ENCODE peak calls at places on chromosomes 4 and X, in four cellular contexts. One of them, this sample, is unnamed.

GRCh38 chrX:97876697-97877407 is 993.1 kb downstream of the RPA4 start:
- DNase-seq in activated T-cell treated with anti-CD3 and anti-CD28 coated beads for 24 hours: no peak
- DNase-seq in SW480: no peak
- DNase-seq in H4: no peak
- DNase-seq in this sample: no peak

GRCh38 chrX:44203791-44204190 is 139.7 kb downstream of the EFHC2 start:
- DNase-seq in activated T-cell treated with anti-CD3 and anti-CD28 coated beads for 24 hours: no peak
- DNase-seq in SW480: no peak
- DNase-seq in H4: no peak
- DNase-seq in this sample: peak

GRCh38 chrX:68841251-68842049 is 12.6 kb downstream of the EFNB1 start:
- DNase-seq in activated T-cell treated with anti-CD3 and anti-CD28 coated beads for 24 hours: no peak
- DNase-seq in SW480: no peak
- DNase-seq in H4: no peak
- DNase-seq in this sample: peak

GRCh38 chr4:1470816-1471442 is 64.7 kb upstream of the NKX1-1 start:
- DNase-seq in activated T-cell treated with anti-CD3 and anti-CD28 coated beads for 24 hours: no peak
- DNase-seq in SW480: no peak
- DNase-seq in H4: no peak
- DNase-seq in this sample: no peak

GRCh38 chr4:189600598-189601435 is 339.9 kb upstream of the FRG1 start:
- DNase-seq in activated T-cell treated with anti-CD3 and anti-CD28 coated beads for 24 hours: no peak
- DNase-seq in SW480: no peak
- DNase-seq in H4: no peak
- DNase-seq in this sample: no peak

GRCh38 chr4:122458625-122459024 is 2.1 kb upstream of the IL2 start:
- DNase-seq in activated T-cell treated with anti-CD3 and anti-CD28 coated beads for 24 hours: peak
- DNase-seq in SW480: no peak
- DNase-seq in H4: peak
- DNase-seq in this sample: peak

GRCh38 chr4:24979554-24979953 is 51.2 kb downstream of the LGI2 start:
- DNase-seq in activated T-cell treated with anti-CD3 and anti-CD28 coated beads for 24 hours: no peak
- DNase-seq in SW480: no peak
- DNase-seq in H4: no peak
- DNase-seq in this sample: no peak

GRCh38 chr4:159052315-159052714 is 50.6 kb upstream of the RAPGEF2 start:
- DNase-seq in activated T-cell treated with anti-CD3 and anti-CD28 coated beads for 24 hours: no peak
- DNase-seq in SW480: no peak
- DNase-seq in H4: no peak
- DNase-seq in this sample: no peak

GRCh38 chrX:56726609-56727008 is 2.4 kb upstream of the NBDY start:
- DNase-seq in activated T-cell treated with anti-CD3 and anti-CD28 coated beads for 24 hours: no peak
- DNase-seq in SW480: peak
- DNase-seq in H4: peak
- DNase-seq in this sample: peak

GRCh38 chr4:116628598-116628997 is 456.8 kb downstream of the TRAM1L1 start:
- DNase-seq in activated T-cell treated with anti-CD3 and anti-CD28 coated beads for 24 hours: no peak
- DNase-seq in SW480: no peak
- DNase-seq in H4: no peak
- DNase-seq in this sample: no peak

GRCh38 chr4:141388483-141388882 is 167.8 kb downstream of the ZNF330 start:
- DNase-seq in activated T-cell treated with anti-CD3 and anti-CD28 coated beads for 24 hours: no peak
- DNase-seq in SW480: no peak
- DNase-seq in H4: no peak
- DNase-seq in this sample: no peak

GRCh38 chrX:19446397-19446796 is 68.9 kb downstream of the MAP3K15 start:
- DNase-seq in activated T-cell treated with anti-CD3 and anti-CD28 coated beads for 24 hours: no peak
- DNase-seq in SW480: no peak
- DNase-seq in H4: no peak
- DNase-seq in this sample: no peak

GRCh38 chr4:165070560-165070959 is 16.9 kb downstream of the TRIM75 start:
- DNase-seq in activated T-cell treated with anti-CD3 and anti-CD28 coated beads for 24 hours: no peak
- DNase-seq in SW480: no peak
- DNase-seq in H4: no peak
- DNase-seq in this sample: no peak

GRCh38 chr4:162836773-162837172 is 329.9 kb downstream of the NAF1 start:
- DNase-seq in activated T-cell treated with anti-CD3 and anti-CD28 coated beads for 24 hours: no peak
- DNase-seq in SW480: no peak
- DNase-seq in H4: no peak
- DNase-seq in this sample: no peak

GRCh38 chr4:41120297-41121217 is 93.8 kb downstream of the APBB2 start:
- DNase-seq in activated T-cell treated with anti-CD3 and anti-CD28 coated beads for 24 hours: no peak
- DNase-seq in SW480: no peak
- DNase-seq in H4: no peak
- DNase-seq in this sample: no peak

GRCh38 chr4:47383829-47384427 is 79.6 kb downstream of the COMMD8 start:
- DNase-seq in activated T-cell treated with anti-CD3 and anti-CD28 coated beads for 24 hours: no peak
- DNase-seq in SW480: peak
- DNase-seq in H4: peak
- DNase-seq in this sample: peak

GRCh38 chrX:69079278-69079677 is 86.0 kb downstream of the PJA1 start:
- DNase-seq in activated T-cell treated with anti-CD3 and anti-CD28 coated beads for 24 hours: no peak
- DNase-seq in SW480: no peak
- DNase-seq in H4: no peak
- DNase-seq in this sample: no peak

GRCh38 chr4:36024901-36025610 is 219.3 kb downstream of the ARAP2 start:
- DNase-seq in activated T-cell treated with anti-CD3 and anti-CD28 coated beads for 24 hours: no peak
- DNase-seq in SW480: no peak
- DNase-seq in H4: no peak
- DNase-seq in this sample: peak

This sample was measured in HT-29.